ENCODE peak calls at places on chromosomes 3 and 15, in four cellular contexts. C is suprapubic skin, F is breast epithelium, Z is HCT116. W is an unnamed sample.

GRCh38 chr15:31163769-31164572 is 62.4 kb upstream of the TRPM1 start:
- DNase-seq in C (no peak), F (no peak), Z (no peak), W (no peak)

GRCh38 chr3:173249457-173249856 is 108.4 kb upstream of the SPATA16 start:
- DNase-seq in C (no peak), Z (no peak), F (no peak), W (no peak)

GRCh38 chr3:132443421-132443820 is 26.1 kb downstream of the DNAJC13 start:
- DNase-seq in Z (no peak), F (no peak), C (no peak), W (no peak)

GRCh38 chr3:111700054-111700453 is 104.9 kb upstream of the ZBED2 start:
- DNase-seq in F (no peak), C (no peak), Z (no peak), W (no peak)

GRCh38 chr3:33883538-33884203 is 85.2 kb downstream of the PDCD6IP start:
- DNase-seq in Z (peak; percentile 23), C (no peak), F (no peak), W (peak; percentile 30)

GRCh38 chr3:55718074-55718473 is 231.0 kb upstream of the WNT5A start:
- DNase-seq in F (no peak), C (no peak), Z (no peak), W (no peak)

GRCh38 chr3:58063424-58063823 is 55.2 kb downstream of the FLNB start:
- DNase-seq in F (peak; percentile 63), Z (no peak), C (no peak), W (peak; percentile 52)

GRCh38 chr3:128889139-128889894 is 9.9 kb downstream of the ACAD9 start:
- DNase-seq in Z (no peak), C (no peak), F (no peak), W (no peak)

GRCh38 chr3:71461098-71461497 is 122.4 kb downstream of the FOXP1 start:
- DNase-seq in Z (no peak), F (no peak), C (no peak), W (no peak)

GRCh38 chr15:62608369-62608768 is 434.2 kb upstream of the TPM1 start:
- DNase-seq in Z (no peak), C (no peak), F (no peak), W (no peak)

GRCh38 chr3:190424478-190425439 is 24.9 kb downstream of the TMEM207 start:
- DNase-seq in Z (peak; percentile 78), C (no peak), F (peak; percentile 23), W (peak; percentile 66)

GRCh38 chr3:106728315-106728821 is 648.9 kb upstream of the CCDC54 start:
- DNase-seq in Z (peak; percentile 42), C (no peak), F (no peak), W (no peak)

GRCh38 chr15:66080791-66081475 is 172.6 kb downstream of the MEGF11 start:
- DNase-seq in C (peak; percentile 21), F (no peak), Z (no peak), W (no peak)

GRCh38 chr3:194769020-194769643 is 83.4 kb downstream of the FAM43A start:
- DNase-seq in F (peak; percentile 95), Z (peak; percentile 97), C (peak; percentile 97), W (peak; percentile 93)

GRCh38 chr3:195140816-195141793 is 129.9 kb downstream of the XXYLT1 start:
- DNase-seq in C (no peak), F (no peak), Z (no peak), W (peak; percentile 54)

GRCh38 chr15:78536134-78536533 is 4.1 kb upstream of the PSMA4 start:
- DNase-seq in F (no peak), C (no peak), Z (no peak), W (no peak)

GRCh38 chr3:131075632-131076328 is 49.1 kb downstream of the NEK11 start:
- DNase-seq in C (no peak), Z (no peak), F (no peak), W (no peak)

GRCh38 chr15:78988361-78988911 is 43.6 kb upstream of the CTSH start:
- DNase-seq in Z (peak; percentile 54), C (peak; percentile 93), F (peak; percentile 91), W (no peak)

GRCh38 chr3:98855811-98856400 is 45.6 kb downstream of the DCBLD2 start:
- DNase-seq in F (no peak), C (no peak), Z (no peak), W (no peak)

GRCh38 chr3:120498947-120499346 is 48.2 kb upstream of the FSTL1 start:
- DNase-seq in C (no peak), F (peak; percentile 20), Z (no peak), W (no peak)

GRCh38 chr3:180416111-180416541 is 185.8 kb upstream of the TTC14 start:
- DNase-seq in Z (no peak), C (no peak), F (no peak), W (no peak)

GRCh38 chr3:15280853-15281532 is 51.4 kb downstream of the SH3BP5 start:
- DNase-seq in F (no peak), Z (no peak), C (no peak), W (no peak)

GRCh38 chr15:31278544-31279220 is 48.0 kb upstream of the KLF13 start:
- DNase-seq in C (peak; percentile 58), Z (no peak), F (peak; percentile 3), W (no peak)

GRCh38 chr15:42057744-42058646 is 36.4 kb downstream of the PLA2G4D start:
- DNase-seq in F (peak; percentile 16), Z (no peak), C (peak; percentile 69), W (no peak)

GRCh38 chr3:116469546-116469945 is 24.3 kb upstream of the LSAMP start:
- DNase-seq in Z (no peak), F (no peak), C (no peak), W (no peak)

GRCh38 chr3:13002398-13003124 is 70.7 kb downstream of the IQSEC1 start:
- DNase-seq in Z (no peak), C (peak; percentile 17), F (no peak), W (no peak)

GRCh38 chr3:111669926-111670630 is 74.9 kb upstream of the ZBED2 start:
- DNase-seq in F (no peak), C (no peak), Z (no peak), W (peak; percentile 43)

GRCh38 chr15:59311245-59311644 is 61.4 kb downstream of the MYO1E start:
- DNase-seq in C (no peak), F (no peak), Z (no peak), W (no peak)

GRCh38 chr3:39149498-39150169 is 3.8 kb downstream of the CSRNP1 start:
- DNase-seq in C (no peak), Z (no peak), F (no peak), W (peak; percentile 40)
- TF ChIP-seq POLR2A in C (no peak), Z (no peak), F (no peak), W (no peak)

GRCh38 chr3:170907519-170908234 is 760 bp downstream of the EIF5A2 start:
- DNase-seq in C (no peak), Z (no peak), F (no peak), W (peak; percentile 49)

GRCh38 chr3:170909129-170909903 is 879 bp upstream of the EIF5A2 start:
- DNase-seq in C (no peak), Z (no peak), F (no peak), W (no peak)

GRCh38 chr3:170910542-170910941 is 2.1 kb upstream of the EIF5A2 start:
- DNase-seq in C (no peak), Z (no peak), F (no peak), W (no peak)

GRCh38 chr3:170911051-170911450 is 2.6 kb upstream of the EIF5A2 start:
- DNase-seq in F (no peak), Z (no peak), C (no peak), W (no peak)

DNA sequence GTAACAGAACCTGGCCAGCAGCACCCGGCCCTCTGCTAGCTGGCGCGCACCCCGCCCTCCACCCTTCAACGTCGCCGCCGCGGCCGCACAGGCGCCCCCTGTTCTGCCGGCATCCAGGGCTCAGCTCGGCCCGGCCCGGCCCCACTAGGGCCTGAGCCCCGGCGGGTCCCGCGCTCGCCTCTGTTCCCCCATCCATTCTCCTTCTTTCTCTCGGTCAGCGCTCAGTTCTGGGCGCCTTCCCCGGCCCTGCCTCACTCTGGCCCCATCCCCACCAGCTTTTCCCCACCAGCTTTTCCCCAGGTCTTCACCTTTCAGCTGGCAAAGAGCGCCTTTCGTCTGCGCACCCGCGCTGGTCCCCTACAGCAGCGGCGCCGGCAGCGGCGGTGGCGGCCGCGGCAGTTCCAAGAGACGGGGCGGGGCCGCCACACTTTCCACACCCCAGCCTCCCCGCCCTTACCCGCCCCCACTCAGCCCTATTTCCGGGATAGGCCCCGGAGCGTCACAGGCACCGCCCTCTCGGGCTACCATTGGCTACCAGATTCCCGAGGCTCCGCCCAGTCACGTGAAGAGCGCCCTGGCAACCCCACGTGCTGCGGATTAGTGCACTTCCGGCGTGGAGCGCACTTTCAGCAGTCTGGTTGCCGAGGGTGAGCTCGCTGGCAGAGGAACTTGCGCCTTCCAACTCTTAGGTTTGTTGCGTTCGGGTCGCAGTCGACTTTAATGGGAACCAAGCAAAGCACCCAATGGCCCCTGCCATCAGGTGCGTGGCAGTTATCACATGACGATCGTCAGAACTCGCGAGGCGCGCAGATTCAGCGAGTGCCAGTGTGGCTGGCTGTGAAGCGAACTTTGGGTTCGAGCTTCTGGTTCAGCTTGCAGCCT is at the start of gene EIF5A2:
- DNase-seq in Z (peak; percentile 91), F (peak; percentile 87), C (peak; percentile 98), W (peak; percentile 95)
- TF ChIP-seq POLR2A in Z (no peak), F (peak; percentile 12), C (no peak), W (peak; percentile 79)

DNA sequence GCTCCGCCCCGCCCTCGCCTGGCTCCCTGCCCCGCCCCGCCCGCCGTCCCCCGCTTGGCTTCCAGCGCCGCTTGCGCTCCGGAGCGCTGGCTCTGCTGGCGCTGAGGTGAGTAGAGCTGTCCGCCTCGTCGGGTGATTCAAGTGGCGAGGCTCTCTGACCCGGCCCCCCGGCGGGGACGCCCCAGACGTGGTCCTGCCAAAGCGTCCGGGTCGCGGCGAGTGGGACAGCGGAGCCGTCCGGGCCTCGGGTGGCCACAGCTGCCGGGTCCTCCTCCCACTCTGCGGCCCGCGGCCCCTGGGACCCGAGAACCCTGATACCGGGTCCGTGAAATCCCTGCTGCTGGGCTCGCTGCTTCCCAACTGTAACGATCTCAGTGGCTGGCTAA is at the start of gene LRRC28:
- DNase-seq in F (no peak), Z (no peak), C (no peak), W (no peak)
- TF ChIP-seq POLR2A in F (no peak), Z (peak; percentile 55), C (no peak), W (peak; percentile 37)

GRCh38 chr3:49158108-49158709 is 7.9 kb downstream of the CCDC71 start:
- DNase-seq in Z (peak; percentile 28), C (no peak), F (no peak), W (peak; percentile 73)
- TF ChIP-seq POLR2A in Z (no peak), C (no peak), F (no peak), W (peak; percentile 27)

DNA sequence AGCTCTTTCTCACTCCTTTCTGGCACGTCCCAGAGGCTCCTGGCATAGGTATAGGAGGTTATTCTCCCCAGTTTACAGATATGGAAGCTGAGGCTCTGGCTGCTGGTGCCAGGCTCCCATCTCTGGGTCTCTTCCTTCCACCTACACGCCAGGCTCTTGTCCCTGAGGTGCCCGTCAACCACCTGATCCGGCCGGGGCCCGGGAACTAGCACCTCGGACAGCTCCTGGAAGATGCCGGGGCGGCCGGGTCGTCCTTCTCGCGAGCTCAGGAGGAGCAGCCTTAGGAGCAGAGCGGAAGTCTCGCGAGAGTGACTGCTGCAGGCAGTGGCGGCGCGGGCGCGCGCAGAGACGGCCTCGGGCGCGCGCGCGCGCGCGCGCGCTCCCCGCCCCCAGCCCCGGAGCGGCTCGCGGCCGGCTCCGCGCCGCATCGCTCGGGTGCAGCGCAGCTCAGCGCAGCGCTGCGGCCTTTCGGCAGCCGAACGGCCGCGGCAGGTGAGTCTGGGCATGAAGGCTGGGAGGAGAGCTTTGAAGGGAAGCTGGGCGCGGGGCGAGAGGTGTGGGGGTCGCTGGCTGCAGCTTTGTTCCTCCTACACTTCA is at the start of gene SCAMP5:
- DNase-seq in Z (peak; percentile 87), F (peak; percentile 86), C (peak; percentile 94), W (peak; percentile 90)
- TF ChIP-seq POLR2A in Z (no peak), F (no peak), C (no peak), W (no peak)